ENCODE peak calls at places on chromosomes 3 and 15, in four cellular contexts. F is RWPE1, H is EH, Q is NCI-H1694. L is an unnamed sample.

GRCh38 chr3:140532793-140533330 is 145.0 kb upstream of the TRIM42 start:
- DNase-seq in F (no peak), H (no peak), Q (no peak), L (no peak)

GRCh38 chr3:150710097-150710496 is 6.4 kb upstream of the ERICH6 start:
- DNase-seq in Q (no peak), H (no peak), F (no peak), L (no peak)

GRCh38 chr15:34223904-34224596 is 766 bp upstream of the EMC4 start:
- DNase-seq in H (no peak), Q (no peak), F (no peak), L (peak; percentile 16)

GRCh38 chr3:23385327-23385726 is 182.2 kb downstream of the UBE2E2 start:
- DNase-seq in Q (peak; percentile 13), F (no peak), H (no peak), L (no peak)

GRCh38 chr3:156150434-156151066 is 30.2 kb downstream of the KCNAB1 start:
- DNase-seq in F (peak; percentile 36), Q (peak; percentile 76), H (peak; percentile 63), L (peak; percentile 69)

GRCh38 chr15:98541519-98541918 is 106.8 kb upstream of the IGF1R start:
- DNase-seq in H (no peak), F (no peak), Q (no peak), L (no peak)

GRCh38 chr3:3739345-3740060 is 59.7 kb upstream of the LRRN1 start:
- DNase-seq in H (no peak), Q (no peak), F (no peak), L (no peak)

GRCh38 chr15:50184863-50185504 is 3.0 kb downstream of the SLC27A2 start:
- DNase-seq in Q (no peak), F (no peak), H (no peak), L (no peak)

GRCh38 chr3:141332436-141332835 is 35.9 kb upstream of the ZBTB38 start:
- DNase-seq in Q (no peak), F (no peak), H (no peak), L (no peak)

GRCh38 chr15:55499158-55499557 is 8.9 kb downstream of the DNAAF4 start:
- DNase-seq in F (no peak), Q (no peak), H (no peak), L (no peak)

GRCh38 chr3:42979044-42979962 is at the start of gene GASK1A:
- DNase-seq in Q (no peak), F (peak; percentile 16), H (no peak), L (peak; percentile 86)

GRCh38 chr15:34696506-34696905 is 58.3 kb downstream of the GJD2 start:
- DNase-seq in Q (no peak), H (no peak), F (no peak), L (no peak)

GRCh38 chr15:69391046-69391757 is 22.9 kb upstream of the KIF23 start:
- DNase-seq in Q (no peak), H (no peak), F (no peak), L (no peak)

GRCh38 chr3:161333696-161334095 is 37.6 kb downstream of the SPTSSB start:
- DNase-seq in H (no peak), F (no peak), Q (no peak), L (no peak)

GRCh38 chr3:33737146-33737545 is 19.1 kb upstream of the CLASP2 start:
- DNase-seq in H (no peak), F (no peak), Q (no peak), L (no peak)

GRCh38 chr3:188687389-188687788 is 484.4 kb upstream of the TPRG1 start:
- DNase-seq in H (peak; percentile 89), Q (no peak), F (no peak), L (no peak)

GRCh38 chr3:53823026-53823955 is 22.9 kb downstream of the CHDH start:
- DNase-seq in F (no peak), Q (no peak), H (no peak), L (no peak)

GRCh38 chr3:197256836-197257444 is 41.5 kb downstream of the DLG1 start:
- DNase-seq in F (peak; percentile 22), Q (peak; percentile 72), H (peak; percentile 55), L (peak; percentile 62)

GRCh38 chr3:153970735-153971347 is 150.3 kb upstream of the ARHGEF26 start:
- DNase-seq in H (no peak), F (peak; percentile 30), Q (no peak), L (no peak)

GRCh38 chr15:90016721-90017120 is 15.6 kb downstream of the ZNF710 start:
- DNase-seq in Q (no peak), F (no peak), H (no peak), L (peak; percentile 28)

GRCh38 chr15:41775651-41776050 is 1.4 kb downstream of the MAPKBP1 start:
- DNase-seq in Q (no peak), H (no peak), F (peak; percentile 71), L (no peak)

GRCh38 chr3:101303089-101303731 is 17.2 kb downstream of the IMPG2 start:
- DNase-seq in H (peak; percentile 45), F (peak; percentile 12), Q (no peak), L (no peak)

GRCh38 chr3:4409415-4409814 is 57.7 kb downstream of the SUMF1 start:
- DNase-seq in Q (no peak), H (no peak), F (no peak), L (no peak)

GRCh38 chr15:29316422-29316821 is 46.8 kb upstream of the NSMCE3 start:
- DNase-seq in H (no peak), Q (no peak), F (no peak), L (no peak)

GRCh38 chr3:148873270-148873927 is 8.3 kb downstream of the CPA3 start:
- DNase-seq in F (no peak), H (no peak), Q (no peak), L (no peak)

GRCh38 chr3:64097920-64098319 is 74.6 kb upstream of the PSMD6 start:
- DNase-seq in Q (no peak), F (no peak), H (no peak), L (no peak)

GRCh38 chr15:58433597-58434333 is 2.0 kb downstream of the LIPC start:
- DNase-seq in Q (no peak), H (no peak), F (no peak), L (no peak)